ENCODE peak calls at places on chromosome 18, in nine cellular contexts. L, X, V, G, C, D, J, N and A are unnamed samples.

GRCh38 chr18:48832961-48833700 is 117.6 kb downstream of the SMAD7 start:
- DNase-seq in C (peak; percentile 46), L (no peak), X (no peak), J (peak; percentile 8), G (no peak), D (no peak), V (no peak), N (peak; percentile 39), A (no peak)

GRCh38 chr18:7899078-7899477 is 332.0 kb downstream of the PTPRM start:
- DNase-seq in J (no peak), D (no peak), N (no peak), L (no peak), X (no peak), C (no peak), V (no peak), G (no peak), A (no peak)

GRCh38 chr18:9135912-9136314 is 668 bp upstream of the ANKRD12 start:
- DNase-seq in C (no peak), V (no peak), N (no peak), D (no peak), L (peak; percentile 27), G (no peak), X (no peak), J (no peak), A (no peak)

GRCh38 chr18:74141638-74142037 is 6.0 kb downstream of the FBXO15 start:
- DNase-seq in V (no peak), N (no peak), L (no peak), D (no peak), J (no peak), C (no peak), X (no peak), G (no peak), A (no peak)

GRCh38 chr18:34633368-34633767 is 76.7 kb upstream of the DTNA start:
- DNase-seq in J (no peak), D (no peak), X (no peak), L (no peak), G (no peak), C (no peak), V (no peak), N (no peak), A (no peak)

GRCh38 chr18:59085797-59086196 is 53.9 kb upstream of the SEC11C start:
- DNase-seq in C (no peak), L (no peak), V (peak; percentile 17), J (no peak), X (no peak), D (peak; percentile 18), N (no peak), G (no peak), A (no peak)

GRCh38 chr18:24915547-24915946 is 436.4 kb downstream of the ZNF521 start:
- DNase-seq in G (no peak), L (no peak), C (no peak), N (no peak), V (no peak), J (no peak), D (no peak), X (no peak), A (no peak)

GRCh38 chr18:55559735-55560134 is 28.3 kb downstream of the TCF4 start:
- DNase-seq in G (no peak), X (no peak), N (peak; percentile 23), D (no peak), L (no peak), C (no peak), J (no peak), V (no peak), A (no peak)

GRCh38 chr18:70359071-70359470 is 70.2 kb downstream of the SOCS6 start:
- DNase-seq in D (no peak), G (no peak), L (no peak), X (no peak), C (no peak), N (no peak), J (no peak), V (no peak), A (no peak)

GRCh38 chr18:76401496-76401895 is 93.5 kb downstream of the ZNF516 start:
- DNase-seq in D (no peak), J (no peak), X (no peak), V (no peak), G (no peak), C (no peak), L (peak; percentile 24), N (no peak), A (no peak)

GRCh38 chr18:74797577-74798151 is 200.0 kb downstream of the ZNF407 start:
- DNase-seq in D (no peak), G (no peak), X (no peak), J (no peak), C (no peak), V (no peak), N (no peak), L (no peak), A (no peak)

GRCh38 chr18:24490545-24490944 is 30.1 kb downstream of the HRH4 start:
- DNase-seq in J (no peak), X (no peak), G (no peak), D (no peak), V (no peak), C (no peak), N (no peak), L (no peak), A (no peak)

GRCh38 chr18:79490593-79491551 is 95.1 kb downstream of the NFATC1 start:
- DNase-seq in N (peak; percentile 12), V (no peak), C (no peak), D (no peak), L (no peak), X (peak; percentile 10), J (no peak), G (no peak), A (peak; percentile 7)

GRCh38 chr18:48208432-48208948 is 200.7 kb downstream of the ZBTB7C start:
- DNase-seq in C (no peak), L (no peak), D (no peak), J (no peak), V (no peak), N (no peak), G (no peak), X (no peak), A (no peak)

GRCh38 chr18:23689616-23690504 is 607 bp downstream of the LAMA3 start:
- DNase-seq in X (no peak), V (no peak), J (no peak), C (peak; percentile 26), L (peak; percentile 14), G (no peak), N (peak; percentile 18), D (no peak), A (no peak)

GRCh38 chr18:52160652-52161051 is 179.3 kb upstream of the DCC start:
- DNase-seq in D (no peak), C (no peak), N (no peak), V (no peak), L (no peak), G (no peak), X (no peak), J (no peak), A (no peak)

GRCh38 chr18:12803069-12803936 is 80.7 kb downstream of the PTPN2 start:
- DNase-seq in X (no peak), V (no peak), N (no peak), J (no peak), L (no peak), G (no peak), C (no peak), D (no peak), A (no peak)

GRCh38 chr18:38539373-38539772 is 973.8 kb upstream of the CELF4 start:
- DNase-seq in C (no peak), N (no peak), J (no peak), D (no peak), X (no peak), G (no peak), V (no peak), L (no peak), A (no peak)

GRCh38 chr18:5073026-5073944 is 123.8 kb downstream of the AKAIN1 start:
- DNase-seq in J (no peak), V (no peak), G (no peak), C (no peak), X (peak; percentile 23), L (peak; percentile 51), D (peak; percentile 2), N (no peak), A (no peak)

GRCh38 chr18:2497797-2498196 is 73.5 kb downstream of the METTL4 start:
- DNase-seq in L (no peak), C (no peak), J (no peak), G (no peak), N (no peak), D (no peak), V (no peak), X (no peak), A (no peak)

GRCh38 chr18:8260319-8260718 is 348.9 kb upstream of the RAB12 start:
- DNase-seq in L (no peak), N (no peak), D (no peak), V (no peak), J (no peak), G (peak; percentile 4), C (no peak), X (no peak), A (no peak)